ENCODE peak calls at places on chromosome 21, in nine cellular contexts. One of them, this sample, is unnamed.

GRCh38 chr21:46014828-46015227 is 33.3 kb downstream of the COL6A1 start:
- DNase-seq in stromal cell of bone marrow: no peak
- DNase-seq in tibial artery: no peak
- DNase-seq in T-helper 1 cell: no peak
- DNase-seq in stimulated activated CD4-positive, alpha-beta T cell treated with anti-CD3 and anti-CD28 coated beads, Interleukin-12 subunit alpha, Interleukin-12 subunit beta, amount 100 ng/mL, for 4 hours: no peak
- DNase-seq in iPS-NIHi11: no peak
- DNase-seq in DMS153: no peak
- DNase-seq in hippocampal formation: no peak
- DNase-seq in AG20443: no peak
- DNase-seq in this sample: no peak

GRCh38 chr21:46234436-46234950 is 5.9 kb upstream of the LSS start:
- DNase-seq in stromal cell of bone marrow: no peak
- DNase-seq in tibial artery: no peak
- DNase-seq in T-helper 1 cell: no peak
- DNase-seq in stimulated activated CD4-positive, alpha-beta T cell treated with anti-CD3 and anti-CD28 coated beads, Interleukin-12 subunit alpha, Interleukin-12 subunit beta, amount 100 ng/mL, for 4 hours: no peak
- DNase-seq in iPS-NIHi11: no peak
- DNase-seq in DMS153: no peak
- DNase-seq in hippocampal formation: no peak
- DNase-seq in AG20443: no peak
- DNase-seq in this sample: no peak

GRCh38 chr21:45045481-45045880 is 28.9 kb upstream of the ADARB1 start:
- DNase-seq in stromal cell of bone marrow: no peak
- DNase-seq in tibial artery: no peak
- DNase-seq in T-helper 1 cell: no peak
- DNase-seq in stimulated activated CD4-positive, alpha-beta T cell treated with anti-CD3 and anti-CD28 coated beads, Interleukin-12 subunit alpha, Interleukin-12 subunit beta, amount 100 ng/mL, for 4 hours: no peak
- DNase-seq in iPS-NIHi11: no peak
- DNase-seq in DMS153: no peak
- DNase-seq in hippocampal formation: no peak
- DNase-seq in AG20443: no peak
- DNase-seq in this sample: no peak

GRCh38 chr21:44884059-44884458 is 10.6 kb upstream of the PTTG1IP start:
- DNase-seq in stromal cell of bone marrow: no peak
- DNase-seq in tibial artery: no peak
- DNase-seq in T-helper 1 cell: no peak
- DNase-seq in stimulated activated CD4-positive, alpha-beta T cell treated with anti-CD3 and anti-CD28 coated beads, Interleukin-12 subunit alpha, Interleukin-12 subunit beta, amount 100 ng/mL, for 4 hours: no peak
- DNase-seq in iPS-NIHi11: no peak
- DNase-seq in DMS153: no peak
- DNase-seq in hippocampal formation: no peak
- DNase-seq in AG20443: no peak
- DNase-seq in this sample: no peak

GRCh38 chr21:21029159-21029558 is 30.9 kb downstream of the NCAM2 start:
- DNase-seq in stromal cell of bone marrow: no peak
- DNase-seq in tibial artery: no peak
- DNase-seq in T-helper 1 cell: no peak
- DNase-seq in stimulated activated CD4-positive, alpha-beta T cell treated with anti-CD3 and anti-CD28 coated beads, Interleukin-12 subunit alpha, Interleukin-12 subunit beta, amount 100 ng/mL, for 4 hours: no peak
- DNase-seq in iPS-NIHi11: no peak
- DNase-seq in DMS153: no peak
- DNase-seq in hippocampal formation: no peak
- DNase-seq in AG20443: no peak
- DNase-seq in this sample: no peak

GRCh38 chr21:44640761-44641160 is 3.6 kb downstream of the KRTAP10-10 start:
- DNase-seq in stromal cell of bone marrow: no peak
- DNase-seq in tibial artery: no peak
- DNase-seq in T-helper 1 cell: no peak
- DNase-seq in stimulated activated CD4-positive, alpha-beta T cell treated with anti-CD3 and anti-CD28 coated beads, Interleukin-12 subunit alpha, Interleukin-12 subunit beta, amount 100 ng/mL, for 4 hours: no peak
- DNase-seq in iPS-NIHi11: no peak
- DNase-seq in DMS153: no peak
- DNase-seq in hippocampal formation: no peak
- DNase-seq in AG20443: no peak
- DNase-seq in this sample: no peak

GRCh38 chr21:31909153-31909771 is 36.4 kb downstream of the HUNK start:
- DNase-seq in stromal cell of bone marrow: no peak
- DNase-seq in tibial artery: no peak
- DNase-seq in T-helper 1 cell: no peak
- DNase-seq in stimulated activated CD4-positive, alpha-beta T cell treated with anti-CD3 and anti-CD28 coated beads, Interleukin-12 subunit alpha, Interleukin-12 subunit beta, amount 100 ng/mL, for 4 hours: no peak
- DNase-seq in iPS-NIHi11: peak
- DNase-seq in DMS153: no peak
- DNase-seq in hippocampal formation: no peak
- DNase-seq in AG20443: no peak
- DNase-seq in this sample: no peak

GRCh38 chr21:37028579-37028978 is 22.1 kb downstream of the RIPPLY3 start:
- DNase-seq in stromal cell of bone marrow: peak
- DNase-seq in tibial artery: no peak
- DNase-seq in T-helper 1 cell: no peak
- DNase-seq in stimulated activated CD4-positive, alpha-beta T cell treated with anti-CD3 and anti-CD28 coated beads, Interleukin-12 subunit alpha, Interleukin-12 subunit beta, amount 100 ng/mL, for 4 hours: no peak
- DNase-seq in iPS-NIHi11: no peak
- DNase-seq in DMS153: no peak
- DNase-seq in hippocampal formation: no peak
- DNase-seq in AG20443: no peak
- DNase-seq in this sample: no peak

GRCh38 chr21:29689753-29690152 is 250.0 kb downstream of the GRIK1 start:
- DNase-seq in stromal cell of bone marrow: no peak
- DNase-seq in tibial artery: no peak
- DNase-seq in T-helper 1 cell: no peak
- DNase-seq in stimulated activated CD4-positive, alpha-beta T cell treated with anti-CD3 and anti-CD28 coated beads, Interleukin-12 subunit alpha, Interleukin-12 subunit beta, amount 100 ng/mL, for 4 hours: no peak
- DNase-seq in iPS-NIHi11: no peak
- DNase-seq in DMS153: no peak
- DNase-seq in hippocampal formation: no peak
- DNase-seq in AG20443: no peak
- DNase-seq in this sample: no peak

GRCh38 chr21:38525454-38525853 is 27.2 kb upstream of the ERG start:
- DNase-seq in stromal cell of bone marrow: no peak
- DNase-seq in tibial artery: no peak
- DNase-seq in T-helper 1 cell: no peak
- DNase-seq in stimulated activated CD4-positive, alpha-beta T cell treated with anti-CD3 and anti-CD28 coated beads, Interleukin-12 subunit alpha, Interleukin-12 subunit beta, amount 100 ng/mL, for 4 hours: no peak
- DNase-seq in iPS-NIHi11: no peak
- DNase-seq in DMS153: no peak
- DNase-seq in hippocampal formation: no peak
- DNase-seq in AG20443: no peak
- DNase-seq in this sample: no peak

GRCh38 chr21:35275776-35276175 is 226.7 kb upstream of the RUNX1 start:
- DNase-seq in stromal cell of bone marrow: no peak
- DNase-seq in tibial artery: no peak
- DNase-seq in T-helper 1 cell: no peak
- DNase-seq in stimulated activated CD4-positive, alpha-beta T cell treated with anti-CD3 and anti-CD28 coated beads, Interleukin-12 subunit alpha, Interleukin-12 subunit beta, amount 100 ng/mL, for 4 hours: no peak
- DNase-seq in iPS-NIHi11: no peak
- DNase-seq in DMS153: no peak
- DNase-seq in hippocampal formation: no peak
- DNase-seq in AG20443: no peak
- DNase-seq in this sample: no peak

GRCh38 chr21:43985690-43986251 is 26.3 kb upstream of the TRAPPC10 start:
- DNase-seq in stromal cell of bone marrow: no peak
- DNase-seq in tibial artery: no peak
- DNase-seq in T-helper 1 cell: no peak
- DNase-seq in stimulated activated CD4-positive, alpha-beta T cell treated with anti-CD3 and anti-CD28 coated beads, Interleukin-12 subunit alpha, Interleukin-12 subunit beta, amount 100 ng/mL, for 4 hours: no peak
- DNase-seq in iPS-NIHi11: peak
- DNase-seq in DMS153: no peak
- DNase-seq in hippocampal formation: no peak
- DNase-seq in AG20443: no peak
- DNase-seq in this sample: no peak

GRCh38 chr21:43211085-43212071 is 42.6 kb downstream of the CRYAA start:
- DNase-seq in stromal cell of bone marrow: no peak
- DNase-seq in tibial artery: no peak
- DNase-seq in T-helper 1 cell: no peak
- DNase-seq in stimulated activated CD4-positive, alpha-beta T cell treated with anti-CD3 and anti-CD28 coated beads, Interleukin-12 subunit alpha, Interleukin-12 subunit beta, amount 100 ng/mL, for 4 hours: no peak
- DNase-seq in iPS-NIHi11: peak
- DNase-seq in DMS153: peak
- DNase-seq in hippocampal formation: no peak
- DNase-seq in AG20443: no peak
- DNase-seq in this sample: no peak

GRCh38 chr21:44556879-44557278 is 1.7 kb downstream of the KRTAP10-3 start:
- DNase-seq in stromal cell of bone marrow: no peak
- DNase-seq in tibial artery: no peak
- DNase-seq in T-helper 1 cell: no peak
- DNase-seq in stimulated activated CD4-positive, alpha-beta T cell treated with anti-CD3 and anti-CD28 coated beads, Interleukin-12 subunit alpha, Interleukin-12 subunit beta, amount 100 ng/mL, for 4 hours: no peak
- DNase-seq in iPS-NIHi11: no peak
- DNase-seq in DMS153: no peak
- DNase-seq in hippocampal formation: no peak
- DNase-seq in AG20443: no peak
- DNase-seq in this sample: no peak

GRCh38 chr21:45644041-45644906 is 749 bp downstream of the PCBP3 start:
- DNase-seq in stromal cell of bone marrow: no peak
- DNase-seq in tibial artery: no peak
- DNase-seq in T-helper 1 cell: no peak
- DNase-seq in stimulated activated CD4-positive, alpha-beta T cell treated with anti-CD3 and anti-CD28 coated beads, Interleukin-12 subunit alpha, Interleukin-12 subunit beta, amount 100 ng/mL, for 4 hours: no peak
- DNase-seq in iPS-NIHi11: no peak
- DNase-seq in DMS153: no peak
- DNase-seq in hippocampal formation: no peak
- DNase-seq in AG20443: no peak
- DNase-seq in this sample: no peak

GRCh38 chr21:42844411-42845113 is 34.8 kb downstream of the WDR4 start:
- DNase-seq in stromal cell of bone marrow: no peak
- DNase-seq in tibial artery: peak
- DNase-seq in T-helper 1 cell: no peak
- DNase-seq in stimulated activated CD4-positive, alpha-beta T cell treated with anti-CD3 and anti-CD28 coated beads, Interleukin-12 subunit alpha, Interleukin-12 subunit beta, amount 100 ng/mL, for 4 hours: no peak
- DNase-seq in iPS-NIHi11: peak
- DNase-seq in DMS153: no peak
- DNase-seq in hippocampal formation: no peak
- DNase-seq in AG20443: no peak
- DNase-seq in this sample: no peak

GRCh38 chr21:44647222-44647552 is 973 bp downstream of the KRTAP10-11 start:
- DNase-seq in stromal cell of bone marrow: no peak
- DNase-seq in tibial artery: no peak
- DNase-seq in T-helper 1 cell: no peak
- DNase-seq in stimulated activated CD4-positive, alpha-beta T cell treated with anti-CD3 and anti-CD28 coated beads, Interleukin-12 subunit alpha, Interleukin-12 subunit beta, amount 100 ng/mL, for 4 hours: no peak
- DNase-seq in iPS-NIHi11: no peak
- DNase-seq in DMS153: no peak
- DNase-seq in hippocampal formation: no peak
- DNase-seq in AG20443: no peak
- DNase-seq in this sample: no peak

GRCh38 chr21:45460611-45461368 is 55.8 kb downstream of the COL18A1 start:
- DNase-seq in stromal cell of bone marrow: peak
- DNase-seq in tibial artery: no peak
- DNase-seq in T-helper 1 cell: no peak
- DNase-seq in stimulated activated CD4-positive, alpha-beta T cell treated with anti-CD3 and anti-CD28 coated beads, Interleukin-12 subunit alpha, Interleukin-12 subunit beta, amount 100 ng/mL, for 4 hours: no peak
- DNase-seq in iPS-NIHi11: no peak
- DNase-seq in DMS153: no peak
- DNase-seq in hippocampal formation: no peak
- DNase-seq in AG20443: peak
- DNase-seq in this sample: no peak

GRCh38 chr21:36703626-36704280 is 4.8 kb downstream of the SIM2 start:
- DNase-seq in stromal cell of bone marrow: no peak
- DNase-seq in tibial artery: no peak
- DNase-seq in T-helper 1 cell: no peak
- DNase-seq in stimulated activated CD4-positive, alpha-beta T cell treated with anti-CD3 and anti-CD28 coated beads, Interleukin-12 subunit alpha, Interleukin-12 subunit beta, amount 100 ng/mL, for 4 hours: no peak
- DNase-seq in iPS-NIHi11: no peak
- DNase-seq in DMS153: no peak
- DNase-seq in hippocampal formation: no peak
- DNase-seq in AG20443: no peak
- DNase-seq in this sample: no peak

GRCh38 chr21:14740692-14741091 is 194.6 kb upstream of the SAMSN1 start:
- DNase-seq in stromal cell of bone marrow: no peak
- DNase-seq in tibial artery: no peak
- DNase-seq in T-helper 1 cell: no peak
- DNase-seq in stimulated activated CD4-positive, alpha-beta T cell treated with anti-CD3 and anti-CD28 coated beads, Interleukin-12 subunit alpha, Interleukin-12 subunit beta, amount 100 ng/mL, for 4 hours: no peak
- DNase-seq in iPS-NIHi11: no peak
- DNase-seq in DMS153: no peak
- DNase-seq in hippocampal formation: no peak
- DNase-seq in AG20443: no peak
- DNase-seq in this sample: no peak

GRCh38 chr21:33380483-33380998 is 22.7 kb upstream of the IFNGR2 start:
- DNase-seq in stromal cell of bone marrow: peak
- DNase-seq in tibial artery: peak
- DNase-seq in T-helper 1 cell: peak
- DNase-seq in stimulated activated CD4-positive, alpha-beta T cell treated with anti-CD3 and anti-CD28 coated beads, Interleukin-12 subunit alpha, Interleukin-12 subunit beta, amount 100 ng/mL, for 4 hours: peak
- DNase-seq in iPS-NIHi11: peak
- DNase-seq in DMS153: peak
- DNase-seq in hippocampal formation: peak
- DNase-seq in AG20443: peak
- DNase-seq in this sample: no peak

GRCh38 chr21:15837603-15838002 is 107.8 kb downstream of the USP25 start:
- DNase-seq in stromal cell of bone marrow: peak
- DNase-seq in tibial artery: no peak
- DNase-seq in T-helper 1 cell: no peak
- DNase-seq in stimulated activated CD4-positive, alpha-beta T cell treated with anti-CD3 and anti-CD28 coated beads, Interleukin-12 subunit alpha, Interleukin-12 subunit beta, amount 100 ng/mL, for 4 hours: no peak
- DNase-seq in iPS-NIHi11: no peak
- DNase-seq in DMS153: no peak
- DNase-seq in hippocampal formation: no peak
- DNase-seq in AG20443: peak
- DNase-seq in this sample: no peak

GRCh38 chr21:30194701-30195299 is 21.1 kb downstream of the CLDN8 start:
- DNase-seq in stromal cell of bone marrow: no peak
- DNase-seq in tibial artery: no peak
- DNase-seq in T-helper 1 cell: no peak
- DNase-seq in stimulated activated CD4-positive, alpha-beta T cell treated with anti-CD3 and anti-CD28 coated beads, Interleukin-12 subunit alpha, Interleukin-12 subunit beta, amount 100 ng/mL, for 4 hours: no peak
- DNase-seq in iPS-NIHi11: peak
- DNase-seq in DMS153: no peak
- DNase-seq in hippocampal formation: no peak
- DNase-seq in AG20443: no peak
- DNase-seq in this sample: peak

GRCh38 chr21:38400195-38400695 is 98.0 kb downstream of the ERG start:
- DNase-seq in stromal cell of bone marrow: no peak
- DNase-seq in tibial artery: no peak
- DNase-seq in T-helper 1 cell: no peak
- DNase-seq in stimulated activated CD4-positive, alpha-beta T cell treated with anti-CD3 and anti-CD28 coated beads, Interleukin-12 subunit alpha, Interleukin-12 subunit beta, amount 100 ng/mL, for 4 hours: no peak
- DNase-seq in iPS-NIHi11: no peak
- DNase-seq in DMS153: no peak
- DNase-seq in hippocampal formation: no peak
- DNase-seq in AG20443: no peak
- DNase-seq in this sample: no peak

GRCh38 chr21:36852293-36852692 is 114.2 kb downstream of the HLCS start:
- DNase-seq in stromal cell of bone marrow: no peak
- DNase-seq in tibial artery: no peak
- DNase-seq in T-helper 1 cell: no peak
- DNase-seq in stimulated activated CD4-positive, alpha-beta T cell treated with anti-CD3 and anti-CD28 coated beads, Interleukin-12 subunit alpha, Interleukin-12 subunit beta, amount 100 ng/mL, for 4 hours: no peak
- DNase-seq in iPS-NIHi11: no peak
- DNase-seq in DMS153: no peak
- DNase-seq in hippocampal formation: no peak
- DNase-seq in AG20443: no peak
- DNase-seq in this sample: no peak

GRCh38 chr21:26834181-26834945 is 10.8 kb downstream of the ADAMTS1 start:
- DNase-seq in stromal cell of bone marrow: no peak
- DNase-seq in tibial artery: no peak
- DNase-seq in T-helper 1 cell: no peak
- DNase-seq in stimulated activated CD4-positive, alpha-beta T cell treated with anti-CD3 and anti-CD28 coated beads, Interleukin-12 subunit alpha, Interleukin-12 subunit beta, amount 100 ng/mL, for 4 hours: no peak
- DNase-seq in iPS-NIHi11: no peak
- DNase-seq in DMS153: no peak
- DNase-seq in hippocampal formation: no peak
- DNase-seq in AG20443: peak
- DNase-seq in this sample: no peak

GRCh38 chr21:41965447-41966340 is 11.9 kb upstream of the C2CD2 start:
- DNase-seq in stromal cell of bone marrow: no peak
- DNase-seq in tibial artery: no peak
- DNase-seq in T-helper 1 cell: no peak
- DNase-seq in stimulated activated CD4-positive, alpha-beta T cell treated with anti-CD3 and anti-CD28 coated beads, Interleukin-12 subunit alpha, Interleukin-12 subunit beta, amount 100 ng/mL, for 4 hours: no peak
- DNase-seq in iPS-NIHi11: no peak
- DNase-seq in DMS153: no peak
- DNase-seq in hippocampal formation: no peak
- DNase-seq in AG20443: no peak
- DNase-seq in this sample: no peak

GRCh38 chr21:38289697-38290096 is 32.9 kb downstream of the KCNJ15 start:
- DNase-seq in stromal cell of bone marrow: peak
- DNase-seq in tibial artery: peak
- DNase-seq in T-helper 1 cell: no peak
- DNase-seq in stimulated activated CD4-positive, alpha-beta T cell treated with anti-CD3 and anti-CD28 coated beads, Interleukin-12 subunit alpha, Interleukin-12 subunit beta, amount 100 ng/mL, for 4 hours: no peak
- DNase-seq in iPS-NIHi11: no peak
- DNase-seq in DMS153: no peak
- DNase-seq in hippocampal formation: no peak
- DNase-seq in AG20443: peak
- DNase-seq in this sample: no peak

GRCh38 chr21:35352066-35352770 is 303.1 kb upstream of the RUNX1 start:
- DNase-seq in stromal cell of bone marrow: peak
- DNase-seq in tibial artery: no peak
- DNase-seq in T-helper 1 cell: no peak
- DNase-seq in stimulated activated CD4-positive, alpha-beta T cell treated with anti-CD3 and anti-CD28 coated beads, Interleukin-12 subunit alpha, Interleukin-12 subunit beta, amount 100 ng/mL, for 4 hours: no peak
- DNase-seq in iPS-NIHi11: no peak
- DNase-seq in DMS153: no peak
- DNase-seq in hippocampal formation: no peak
- DNase-seq in AG20443: peak
- DNase-seq in this sample: no peak

GRCh38 chr21:39263372-39263771 is 50.1 kb downstream of the BRWD1 start:
- DNase-seq in stromal cell of bone marrow: peak
- DNase-seq in tibial artery: no peak
- DNase-seq in T-helper 1 cell: no peak
- DNase-seq in stimulated activated CD4-positive, alpha-beta T cell treated with anti-CD3 and anti-CD28 coated beads, Interleukin-12 subunit alpha, Interleukin-12 subunit beta, amount 100 ng/mL, for 4 hours: no peak
- DNase-seq in iPS-NIHi11: no peak
- DNase-seq in DMS153: no peak
- DNase-seq in hippocampal formation: no peak
- DNase-seq in AG20443: peak
- DNase-seq in this sample: no peak

GRCh38 chr21:26061437-26061836 is 109.1 kb downstream of the APP start:
- DNase-seq in stromal cell of bone marrow: peak
- DNase-seq in tibial artery: no peak
- DNase-seq in T-helper 1 cell: no peak
- DNase-seq in stimulated activated CD4-positive, alpha-beta T cell treated with anti-CD3 and anti-CD28 coated beads, Interleukin-12 subunit alpha, Interleukin-12 subunit beta, amount 100 ng/mL, for 4 hours: no peak
- DNase-seq in iPS-NIHi11: no peak
- DNase-seq in DMS153: no peak
- DNase-seq in hippocampal formation: no peak
- DNase-seq in AG20443: peak
- DNase-seq in this sample: peak